ENCODE peak calls at places on chromosomes 2 and 18, in nine cellular contexts. One of them, this sample, is unnamed.

GRCh38 chr2:122368576-122369243 is 613.3 kb downstream of the TSN start:
- DNase-seq in body of pancreas: no peak
- DNase-seq in ovary: no peak
- DNase-seq in GM12878: no peak
- DNase-seq in breast epithelium: no peak
- DNase-seq in A549: no peak
- DNase-seq in heart left ventricle: no peak
- DNase-seq in Peyer's patch: no peak
- DNase-seq in adrenal gland: no peak
- DNase-seq in this sample: no peak

GRCh38 chr2:119849838-119850565 is 90.3 kb downstream of the PTPN4 start:
- DNase-seq in body of pancreas: no peak
- DNase-seq in ovary: no peak
- DNase-seq in GM12878: no peak
- DNase-seq in breast epithelium: no peak
- DNase-seq in A549: no peak
- DNase-seq in heart left ventricle: no peak
- DNase-seq in Peyer's patch: no peak
- DNase-seq in adrenal gland: no peak
- DNase-seq in this sample: no peak

GRCh38 chr2:122129399-122129798 is 373.9 kb downstream of the TSN start:
- DNase-seq in body of pancreas: no peak
- DNase-seq in ovary: no peak
- DNase-seq in GM12878: no peak
- DNase-seq in breast epithelium: no peak
- DNase-seq in A549: no peak
- DNase-seq in heart left ventricle: no peak
- DNase-seq in Peyer's patch: no peak
- DNase-seq in adrenal gland: no peak
- DNase-seq in this sample: no peak

GRCh38 chr2:40364143-40364903 is 87.6 kb downstream of the SLC8A1 start:
- DNase-seq in body of pancreas: no peak
- DNase-seq in ovary: no peak
- DNase-seq in GM12878: no peak
- DNase-seq in breast epithelium: no peak
- DNase-seq in A549: peak
- DNase-seq in heart left ventricle: no peak
- DNase-seq in Peyer's patch: no peak
- DNase-seq in adrenal gland: no peak
- DNase-seq in this sample: no peak

GRCh38 chr2:61151434-61151833 is 10.6 kb upstream of the C2orf74 start:
- DNase-seq in body of pancreas: no peak
- DNase-seq in ovary: no peak
- DNase-seq in GM12878: no peak
- DNase-seq in breast epithelium: no peak
- DNase-seq in A549: peak
- DNase-seq in heart left ventricle: no peak
- DNase-seq in Peyer's patch: no peak
- DNase-seq in adrenal gland: no peak
- DNase-seq in this sample: peak

GRCh38 chr2:64632855-64633819 is 20.6 kb downstream of the SERTAD2 start:
- DNase-seq in body of pancreas: no peak
- DNase-seq in ovary: no peak
- DNase-seq in GM12878: no peak
- DNase-seq in breast epithelium: no peak
- DNase-seq in A549: no peak
- DNase-seq in heart left ventricle: no peak
- DNase-seq in Peyer's patch: no peak
- DNase-seq in adrenal gland: no peak
- DNase-seq in this sample: no peak

GRCh38 chr2:9753276-9753600 is 90.0 kb upstream of the TAF1B start:
- DNase-seq in body of pancreas: peak
- DNase-seq in ovary: no peak
- DNase-seq in GM12878: peak
- DNase-seq in breast epithelium: no peak
- DNase-seq in A549: peak
- DNase-seq in heart left ventricle: no peak
- DNase-seq in Peyer's patch: peak
- DNase-seq in adrenal gland: peak
- DNase-seq in this sample: peak

GRCh38 chr18:35189510-35189909 is 51.3 kb upstream of the ZNF397 start:
- DNase-seq in body of pancreas: no peak
- DNase-seq in ovary: no peak
- DNase-seq in GM12878: no peak
- DNase-seq in breast epithelium: no peak
- DNase-seq in A549: no peak
- DNase-seq in heart left ventricle: no peak
- DNase-seq in Peyer's patch: no peak
- DNase-seq in adrenal gland: no peak
- DNase-seq in this sample: no peak

GRCh38 chr18:8991131-8991530 is 111.4 kb upstream of the NDUFV2 start:
- DNase-seq in body of pancreas: no peak
- DNase-seq in ovary: no peak
- DNase-seq in GM12878: no peak
- DNase-seq in breast epithelium: no peak
- DNase-seq in A549: no peak
- DNase-seq in heart left ventricle: no peak
- DNase-seq in Peyer's patch: no peak
- DNase-seq in adrenal gland: no peak
- DNase-seq in this sample: no peak

GRCh38 chr2:86017901-86018896 is 87.5 kb downstream of the POLR1A start:
- DNase-seq in body of pancreas: peak
- DNase-seq in ovary: no peak
- DNase-seq in GM12878: no peak
- DNase-seq in breast epithelium: no peak
- DNase-seq in A549: no peak
- DNase-seq in heart left ventricle: no peak
- DNase-seq in Peyer's patch: peak
- DNase-seq in adrenal gland: peak
- DNase-seq in this sample: no peak

GRCh38 chr2:55718165-55719008 is 24.7 kb upstream of the PNPT1 start:
- DNase-seq in body of pancreas: peak
- DNase-seq in ovary: peak
- DNase-seq in GM12878: peak
- DNase-seq in breast epithelium: peak
- DNase-seq in A549: peak
- DNase-seq in heart left ventricle: peak
- DNase-seq in Peyer's patch: peak
- DNase-seq in adrenal gland: peak
- DNase-seq in this sample: peak

GRCh38 chr18:59954746-59955145 is 55.0 kb downstream of the PMAIP1 start:
- DNase-seq in body of pancreas: no peak
- DNase-seq in ovary: no peak
- DNase-seq in GM12878: no peak
- DNase-seq in breast epithelium: no peak
- DNase-seq in A549: peak
- DNase-seq in heart left ventricle: no peak
- DNase-seq in Peyer's patch: no peak
- DNase-seq in adrenal gland: no peak
- DNase-seq in this sample: no peak

GRCh38 chr2:109510136-109511028 is 103.4 kb downstream of the SEPTIN10 start:
- DNase-seq in body of pancreas: peak
- DNase-seq in ovary: peak
- DNase-seq in GM12878: peak
- DNase-seq in breast epithelium: peak
- DNase-seq in A549: peak
- DNase-seq in heart left ventricle: peak
- DNase-seq in Peyer's patch: peak
- DNase-seq in adrenal gland: peak
- DNase-seq in this sample: peak

GRCh38 chr18:40911582-40912254 is 1043.3 kb upstream of the PIK3C3 start:
- DNase-seq in body of pancreas: no peak
- DNase-seq in ovary: no peak
- DNase-seq in GM12878: no peak
- DNase-seq in breast epithelium: no peak
- DNase-seq in A549: peak
- DNase-seq in heart left ventricle: no peak
- DNase-seq in Peyer's patch: no peak
- DNase-seq in adrenal gland: no peak
- DNase-seq in this sample: no peak

GRCh38 chr2:159427048-159427447 is 140.5 kb upstream of the WDSUB1 start:
- DNase-seq in body of pancreas: no peak
- DNase-seq in ovary: no peak
- DNase-seq in GM12878: no peak
- DNase-seq in breast epithelium: no peak
- DNase-seq in A549: no peak
- DNase-seq in heart left ventricle: no peak
- DNase-seq in Peyer's patch: no peak
- DNase-seq in adrenal gland: no peak
- DNase-seq in this sample: no peak

GRCh38 chr2:175001546-175001945 is 3.6 kb downstream of the CHN1 start:
- DNase-seq in body of pancreas: no peak
- DNase-seq in ovary: no peak
- DNase-seq in GM12878: no peak
- DNase-seq in breast epithelium: no peak
- DNase-seq in A549: no peak
- DNase-seq in heart left ventricle: no peak
- DNase-seq in Peyer's patch: no peak
- DNase-seq in adrenal gland: no peak
- DNase-seq in this sample: no peak

GRCh38 chr2:207770602-207771404 is 1.1 kb upstream of the FZD5 start:
- DNase-seq in body of pancreas: no peak
- DNase-seq in ovary: peak
- DNase-seq in GM12878: no peak
- DNase-seq in breast epithelium: no peak
- DNase-seq in A549: no peak
- DNase-seq in heart left ventricle: no peak
- DNase-seq in Peyer's patch: peak
- DNase-seq in adrenal gland: no peak
- DNase-seq in this sample: no peak
- TF ChIP-seq POLR2A in body of pancreas: no peak
- TF ChIP-seq POLR2A in ovary: no peak
- TF ChIP-seq POLR2A in GM12878: no peak
- TF ChIP-seq POLR2A in breast epithelium: no peak
- TF ChIP-seq POLR2A in A549: no peak
- TF ChIP-seq POLR2A in heart left ventricle: no peak
- TF ChIP-seq POLR2A in Peyer's patch: no peak
- TF ChIP-seq POLR2A in adrenal gland: no peak
- TF ChIP-seq POLR2A in this sample: no peak

GRCh38 chr2:74199871-74200305 is 1.5 kb downstream of the MTHFD2 start:
- DNase-seq in body of pancreas: no peak
- DNase-seq in ovary: no peak
- DNase-seq in GM12878: no peak
- DNase-seq in breast epithelium: no peak
- DNase-seq in A549: no peak
- DNase-seq in heart left ventricle: no peak
- DNase-seq in Peyer's patch: no peak
- DNase-seq in adrenal gland: no peak
- DNase-seq in this sample: no peak
- TF ChIP-seq POLR2A in body of pancreas: no peak
- TF ChIP-seq POLR2A in ovary: no peak
- TF ChIP-seq POLR2A in GM12878: peak
- TF ChIP-seq POLR2A in breast epithelium: no peak
- TF ChIP-seq POLR2A in A549: no peak
- TF ChIP-seq POLR2A in heart left ventricle: no peak
- TF ChIP-seq POLR2A in Peyer's patch: no peak
- TF ChIP-seq POLR2A in adrenal gland: no peak
- TF ChIP-seq POLR2A in this sample: no peak

GRCh38 chr2:30664761-30665358 is 142.4 kb downstream of the CAPN13 start:
- DNase-seq in body of pancreas: no peak
- DNase-seq in ovary: no peak
- DNase-seq in GM12878: no peak
- DNase-seq in breast epithelium: no peak
- DNase-seq in A549: peak
- DNase-seq in heart left ventricle: no peak
- DNase-seq in Peyer's patch: no peak
- DNase-seq in adrenal gland: no peak
- DNase-seq in this sample: peak

GRCh38 chr2:30662268-30663131 is 144.7 kb downstream of the CAPN13 start:
- DNase-seq in body of pancreas: no peak
- DNase-seq in ovary: no peak
- DNase-seq in GM12878: no peak
- DNase-seq in breast epithelium: no peak
- DNase-seq in A549: peak
- DNase-seq in heart left ventricle: peak
- DNase-seq in Peyer's patch: no peak
- DNase-seq in adrenal gland: no peak
- DNase-seq in this sample: no peak

GRCh38 chr2:30663321-30663720 is 143.9 kb downstream of the CAPN13 start:
- DNase-seq in body of pancreas: no peak
- DNase-seq in ovary: no peak
- DNase-seq in GM12878: no peak
- DNase-seq in breast epithelium: no peak
- DNase-seq in A549: no peak
- DNase-seq in heart left ventricle: no peak
- DNase-seq in Peyer's patch: no peak
- DNase-seq in adrenal gland: no peak
- DNase-seq in this sample: no peak

GRCh38 chr2:30663806-30664205 is 143.4 kb downstream of the CAPN13 start:
- DNase-seq in body of pancreas: no peak
- DNase-seq in ovary: no peak
- DNase-seq in GM12878: no peak
- DNase-seq in breast epithelium: no peak
- DNase-seq in A549: no peak
- DNase-seq in heart left ventricle: no peak
- DNase-seq in Peyer's patch: no peak
- DNase-seq in adrenal gland: no peak
- DNase-seq in this sample: no peak

DNA sequence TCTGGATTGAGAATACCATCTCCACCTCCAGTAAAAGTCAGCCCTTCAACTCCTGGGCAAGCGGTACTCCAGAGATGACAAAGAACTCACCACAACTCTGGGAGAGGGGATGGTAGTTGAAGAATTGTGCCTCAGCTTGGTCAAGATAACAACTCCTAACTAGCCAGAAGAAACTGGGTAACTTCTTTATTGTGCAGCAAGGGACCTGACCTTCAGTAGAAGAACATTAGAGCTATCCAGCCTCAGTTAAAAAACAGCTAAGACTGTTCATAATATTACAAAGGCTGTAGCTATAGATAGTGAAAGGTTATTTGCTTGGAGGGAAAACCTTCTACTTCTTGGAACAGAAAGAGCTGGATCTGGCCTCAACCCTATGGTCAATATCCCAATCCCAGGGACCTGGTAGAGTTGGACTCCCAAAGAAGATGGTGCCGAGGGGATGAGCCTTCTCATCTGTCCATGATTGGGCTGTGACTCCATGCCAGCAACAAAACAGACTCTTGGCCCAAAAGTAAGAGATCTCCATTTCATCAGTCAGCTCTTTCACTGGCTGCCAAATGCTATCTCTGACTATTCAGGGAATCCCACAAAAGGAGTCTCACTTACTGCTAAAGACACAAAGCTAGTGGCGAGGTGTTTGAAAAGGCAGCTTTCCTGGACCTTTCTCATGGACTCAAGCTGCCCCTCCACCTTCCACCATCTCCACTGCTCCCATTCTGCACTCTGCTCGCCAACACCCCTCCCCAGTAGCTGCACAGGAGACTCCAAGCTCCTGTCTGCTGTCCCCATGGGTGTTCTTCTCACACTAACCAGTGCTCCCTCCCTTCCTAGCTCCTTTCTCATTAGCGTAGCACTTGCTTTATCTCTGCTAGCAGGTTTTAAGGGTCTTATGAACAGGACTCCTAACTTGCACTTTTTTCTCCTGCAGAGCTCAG is 145.8 kb downstream of the CAPN13 start:
- DNase-seq in body of pancreas: no peak
- DNase-seq in ovary: no peak
- DNase-seq in GM12878: no peak
- DNase-seq in breast epithelium: no peak
- DNase-seq in A549: no peak
- DNase-seq in heart left ventricle: no peak
- DNase-seq in Peyer's patch: no peak
- DNase-seq in adrenal gland: no peak
- DNase-seq in this sample: no peak
- TF ChIP-seq POLR2A in body of pancreas: no peak
- TF ChIP-seq POLR2A in ovary: no peak
- TF ChIP-seq POLR2A in GM12878: no peak
- TF ChIP-seq POLR2A in breast epithelium: no peak
- TF ChIP-seq POLR2A in A549: no peak
- TF ChIP-seq POLR2A in heart left ventricle: no peak
- TF ChIP-seq POLR2A in Peyer's patch: no peak
- TF ChIP-seq POLR2A in adrenal gland: no peak
- TF ChIP-seq POLR2A in this sample: no peak

GRCh38 chr2:136809987-136810386 is 44.6 kb downstream of the THSD7B start:
- DNase-seq in body of pancreas: no peak
- DNase-seq in ovary: no peak
- DNase-seq in GM12878: no peak
- DNase-seq in breast epithelium: no peak
- DNase-seq in A549: no peak
- DNase-seq in heart left ventricle: no peak
- DNase-seq in Peyer's patch: no peak
- DNase-seq in adrenal gland: no peak
- DNase-seq in this sample: no peak
- TF ChIP-seq POLR2A in body of pancreas: no peak
- TF ChIP-seq POLR2A in ovary: no peak
- TF ChIP-seq POLR2A in GM12878: no peak
- TF ChIP-seq POLR2A in breast epithelium: no peak
- TF ChIP-seq POLR2A in A549: no peak
- TF ChIP-seq POLR2A in heart left ventricle: no peak
- TF ChIP-seq POLR2A in Peyer's patch: no peak
- TF ChIP-seq POLR2A in adrenal gland: no peak
- TF ChIP-seq POLR2A in this sample: no peak